ENCODE peak calls at places on chromosomes 12 and 14, in seven cellular contexts. B is mammary epithelial cell, A is HCT116, N is left ventricle myocardium inferior, G is adrenal gland, T is thyroid gland, W is tibial nerve. F is an unnamed sample.

GRCh38 chr12:68245071-68246021 is 8.1 kb downstream of the IL22 start:
- DNase-seq in A (no peak), W (no peak), G (no peak), B (no peak), N (no peak), T (peak; percentile 40), F (no peak)

GRCh38 chr12:67155863-67156262 is 113.3 kb upstream of the CAND1 start:
- DNase-seq in B (peak; percentile 77), A (no peak), G (no peak), W (no peak), T (no peak), N (no peak), F (no peak)

GRCh38 chr14:41875113-41875512 is 268.4 kb downstream of the LRFN5 start:
- DNase-seq in B (no peak), A (no peak), W (no peak), T (no peak), N (no peak), G (no peak), F (no peak)

GRCh38 chr12:38163442-38163801 is 153.2 kb upstream of the ALG10B start:
- DNase-seq in G (no peak), W (no peak), B (no peak), T (no peak), A (no peak), N (no peak), F (no peak)

GRCh38 chr12:126873701-126874100 is 1393.3 kb upstream of the TMEM132C start:
- DNase-seq in A (no peak), W (no peak), G (no peak), T (no peak), N (no peak), B (no peak), F (no peak)

GRCh38 chr12:6115389-6115788 is 9.1 kb downstream of the VWF start:
- DNase-seq in B (no peak), G (no peak), W (no peak), N (no peak), T (no peak), A (no peak), F (no peak)

GRCh38 chr14:101817511-101818001 is 56.0 kb downstream of the PPP2R5C start:
- DNase-seq in G (no peak), B (no peak), W (no peak), N (no peak), T (no peak), A (no peak), F (no peak)

GRCh38 chr14:105536691-105537579 is 10.6 kb downstream of the TMEM121 start:
- DNase-seq in B (no peak), A (no peak), W (no peak), T (no peak), G (no peak), N (no peak), F (no peak)

GRCh38 chr12:108333898-108334699 is 5.0 kb downstream of the CMKLR1 start:
- DNase-seq in T (no peak), G (no peak), A (no peak), N (no peak), B (peak; percentile 30), W (no peak), F (no peak)

GRCh38 chr14:59695198-59695597 is 118.6 kb upstream of the CCDC175 start:
- DNase-seq in N (no peak), W (no peak), G (no peak), A (no peak), B (no peak), T (no peak), F (peak; percentile 25)

GRCh38 chr12:65229441-65229840 is 49.0 kb upstream of the MSRB3 start:
- DNase-seq in W (no peak), N (no peak), B (peak; percentile 74), T (no peak), A (no peak), G (no peak), F (no peak)

GRCh38 chr14:37027188-37027824 is 145.1 kb downstream of the SLC25A21 start:
- DNase-seq in B (no peak), T (no peak), A (no peak), G (no peak), N (no peak), W (no peak), F (no peak)

GRCh38 chr12:118220697-118221096 is 84.8 kb downstream of the PEBP1 start:
- DNase-seq in A (no peak), T (no peak), B (no peak), N (no peak), W (no peak), G (no peak), F (no peak)

GRCh38 chr12:60169904-60170303 is 574.1 kb downstream of the SLC16A7 start:
- DNase-seq in A (no peak), B (no peak), T (no peak), G (no peak), W (no peak), N (no peak), F (no peak)

GRCh38 chr14:101449114-101449513 is 112.2 kb upstream of the DIO3 start:
- DNase-seq in W (no peak), T (no peak), A (no peak), B (no peak), N (no peak), G (no peak), F (no peak)

GRCh38 chr12:52630104-52630500 is 11.7 kb upstream of the KRT73 start:
- DNase-seq in W (no peak), B (no peak), N (no peak), A (no peak), T (no peak), G (no peak), F (no peak)

GRCh38 chr12:117072736-117073475 is 26.3 kb downstream of the TESC start:
- DNase-seq in A (no peak), W (no peak), T (no peak), B (no peak), N (no peak), G (no peak), F (no peak)

GRCh38 chr12:132583311-132583710 is 27.1 kb downstream of the LRCOL1 start:
- DNase-seq in G (no peak), A (no peak), W (no peak), N (no peak), B (no peak), T (no peak), F (no peak)

GRCh38 chr12:66119229-66119869 is 11.2 kb downstream of the LLPH start:
- DNase-seq in A (no peak), N (no peak), G (no peak), W (no peak), T (no peak), B (no peak), F (no peak)

GRCh38 chr12:129909051-129910020 is 5.5 kb upstream of the TMEM132D start:
- DNase-seq in B (no peak), W (no peak), A (no peak), T (no peak), G (no peak), N (no peak), F (no peak)

GRCh38 chr12:129911437-129912049 is 7.7 kb upstream of the TMEM132D start:
- DNase-seq in B (no peak), W (no peak), A (no peak), N (peak; percentile 31), G (peak; percentile 62), T (peak; percentile 46), F (peak; percentile 64)
- TF ChIP-seq CTCF in B (no peak), W (peak; percentile 46), A (no peak), N (peak; percentile 70), G (peak; percentile 70), T (peak; percentile 23), F (peak; percentile 69)

DNA sequence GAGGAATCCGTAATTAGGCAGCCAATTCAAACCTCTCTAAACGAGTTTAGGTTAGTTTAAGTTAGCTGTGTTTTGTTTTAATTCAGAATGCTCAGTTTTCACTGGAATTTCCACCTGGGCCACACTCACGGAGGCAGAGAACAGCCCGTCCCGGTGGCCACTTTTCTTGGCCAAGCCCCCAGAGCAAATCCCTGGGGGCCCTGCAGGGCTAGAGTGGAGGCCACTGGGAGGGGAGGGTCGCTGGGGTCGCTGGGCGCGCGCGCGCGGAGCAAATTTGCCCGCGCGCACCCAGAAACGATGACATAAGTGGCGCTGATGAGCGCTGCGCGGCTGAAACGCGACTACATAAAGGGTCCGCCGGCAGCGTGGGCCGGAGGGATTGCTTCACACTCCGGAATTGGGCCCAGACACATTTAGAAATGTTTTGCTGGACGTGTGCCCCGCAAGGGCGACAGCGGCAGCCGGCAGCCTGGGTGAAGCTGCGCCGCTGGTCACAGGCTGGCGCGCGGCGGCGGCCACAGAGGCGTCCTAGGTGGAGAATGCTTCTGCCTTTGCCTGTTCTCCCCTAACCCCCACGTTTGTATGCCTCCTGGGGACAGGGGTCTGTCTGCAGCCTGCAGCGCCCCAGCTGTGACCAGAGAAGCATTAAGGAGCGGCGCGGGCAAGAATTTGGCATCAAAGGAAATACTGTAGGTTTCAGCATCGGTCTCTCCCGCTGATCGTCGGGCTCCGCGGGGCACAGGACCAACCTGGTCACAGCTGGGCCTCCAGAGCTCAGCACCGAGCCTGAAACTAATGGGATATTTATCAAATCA is 37.9 kb upstream of the TBX5 start:
- DNase-seq in T (no peak), G (no peak), A (no peak), B (no peak), N (peak; percentile 24), W (no peak), F (no peak)
- H3K4me3 ChIP-seq in T (no peak overlapping the region), G (no peak overlapping the region), A (no peak overlapping the region), B (no peak overlapping the region), N (peak overlapping the region; percentile 51), W (no peak overlapping the region), F (no peak overlapping the region)

DNA sequence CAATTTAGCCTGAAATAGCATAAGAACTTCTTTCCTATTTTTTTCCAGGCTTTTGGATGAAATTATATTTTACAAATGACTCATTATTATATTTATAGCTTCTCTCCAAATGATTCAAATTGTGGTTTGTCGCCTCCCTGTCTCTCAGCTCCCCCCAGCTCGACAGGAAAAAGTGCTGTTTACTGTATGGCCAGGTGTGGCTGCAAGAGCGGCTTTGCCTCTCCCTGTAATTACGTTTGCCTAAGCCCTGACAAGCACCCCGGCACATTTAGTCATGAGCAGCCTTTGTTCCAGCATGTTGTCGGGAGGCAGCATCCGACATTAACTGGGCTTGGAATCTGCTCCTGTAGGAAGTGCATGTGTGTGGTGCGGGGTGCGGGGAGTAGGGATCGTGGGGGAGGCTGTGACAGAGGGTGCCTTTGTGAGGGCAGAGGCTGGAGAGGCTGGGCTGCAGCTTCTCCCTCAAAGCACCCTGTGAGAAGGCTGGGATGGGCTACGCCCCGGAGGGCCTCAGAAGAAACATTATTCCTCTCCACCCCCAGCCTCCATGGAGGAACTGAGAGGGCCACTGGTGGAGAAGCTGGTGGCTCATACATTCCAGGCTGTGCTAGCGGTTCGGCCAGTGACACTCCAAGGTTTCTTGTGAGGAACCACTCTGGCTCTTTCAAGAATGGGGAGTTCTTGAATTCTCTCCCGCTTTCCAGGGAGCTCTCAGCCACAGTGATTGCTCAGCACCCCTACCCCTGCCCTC is 42.1 kb upstream of the CTDSP2 start:
- DNase-seq in T (no peak), G (no peak), B (peak; percentile 98), N (peak; percentile 32), A (no peak), W (no peak), F (no peak)
- H3K27ac ChIP-seq in T (peak overlapping the region; percentile 58), G (no peak overlapping the region), B (peak overlapping the region; percentile 71), N (peak overlapping the region; percentile 98), A (no peak overlapping the region), W (peak overlapping the region; percentile 90), F (peak overlapping the region; percentile 32)

DNA sequence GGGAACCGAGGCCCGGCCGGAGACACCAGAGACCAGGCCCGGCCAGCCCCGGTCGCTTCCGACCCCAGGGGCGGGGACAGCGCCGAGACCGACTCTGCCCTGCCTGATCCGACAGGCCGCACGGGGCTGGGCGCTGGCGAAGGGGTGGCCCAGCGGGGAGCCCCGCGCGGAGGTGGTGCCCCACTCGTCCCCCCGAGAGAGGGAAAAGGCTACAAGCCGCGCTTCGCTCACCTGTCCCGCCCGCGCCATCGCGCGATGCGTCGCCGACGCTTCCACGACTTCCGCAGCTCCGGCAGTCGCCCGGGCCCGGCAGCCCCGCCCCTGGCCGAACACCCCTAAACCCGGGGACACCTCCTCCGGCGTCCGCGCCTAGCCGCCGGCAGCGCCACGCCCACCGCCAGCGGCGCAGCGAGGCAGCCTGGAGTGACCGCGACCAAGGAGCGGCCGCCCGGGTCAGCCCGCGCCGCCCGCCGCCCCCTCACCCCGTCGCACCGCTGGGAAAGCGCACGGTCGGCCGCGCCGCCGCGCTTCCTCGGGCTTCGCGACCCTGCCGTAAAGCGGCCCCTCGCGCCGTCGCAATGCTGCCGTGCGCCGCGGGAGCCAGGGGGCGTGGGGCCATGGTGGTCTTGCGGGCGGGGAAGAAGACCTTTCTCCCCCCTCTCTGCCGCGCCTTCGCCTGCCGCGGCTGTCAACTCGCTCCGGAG is at the start of the genes BAG5 and COA8:
- DNase-seq in T (peak; percentile 89), A (peak; percentile 76), G (peak; percentile 78), N (peak; percentile 88), B (peak; percentile 83), W (no peak), F (peak; percentile 85)
- TF ChIP-seq CTCF in T (no peak), A (no peak), G (no peak), N (peak; percentile 21), B (no peak), W (peak; percentile 73), F (no peak)